ENCODE peak calls at places on chromosomes 2 and 18, in four cellular contexts. Z, E, I and L are unnamed samples.

GRCh38 chr2:101442667-101443061 is 32.2 kb downstream of the RFX8 start:
- DNase-seq in Z (no peak), I (no peak), E (peak; percentile 12), L (no peak)

GRCh38 chr2:95357717-95358280 is 44.7 kb upstream of the FAHD2A start:
- DNase-seq in E (no peak), I (no peak), Z (no peak), L (no peak)

GRCh38 chr2:233803994-233804393 is 25.9 kb downstream of the MROH2A start:
- DNase-seq in I (no peak), E (no peak), Z (no peak), L (no peak)

GRCh38 chr2:157468931-157469708 is 25.2 kb upstream of the CYTIP start:
- DNase-seq in I (no peak), Z (peak; percentile 91), E (no peak), L (no peak)

GRCh38 chr2:17857016-17857415 is 21.5 kb upstream of the KCNS3 start:
- DNase-seq in Z (no peak), I (no peak), E (no peak), L (no peak)

GRCh38 chr2:71926860-71927756 is 220.6 kb downstream of the CYP26B1 start:
- DNase-seq in E (no peak), I (no peak), Z (no peak), L (no peak)

GRCh38 chr2:133711226-133711625 is 143.0 kb upstream of the NCKAP5 start:
- DNase-seq in Z (no peak), E (no peak), I (no peak), L (no peak)

GRCh38 chr2:164739966-164740365 is 101.7 kb downstream of the COBLL1 start:
- DNase-seq in E (no peak), Z (no peak), I (peak; percentile 68), L (no peak)

GRCh38 chr18:67513285-67513684 is 3.2 kb downstream of the DSEL start:
- DNase-seq in Z (no peak), E (no peak), I (no peak), L (no peak)

GRCh38 chr2:102618452-102619413 is 620 bp upstream of the SLC9A2 start:
- DNase-seq in Z (no peak), E (peak; percentile 39), I (peak; percentile 30), L (no peak)

GRCh38 chr2:48905696-48906095 is 150.2 kb upstream of the LHCGR start:
- DNase-seq in Z (no peak), E (no peak), I (no peak), L (no peak)

GRCh38 chr2:9085353-9085752 is 81.9 kb upstream of the MBOAT2 start:
- DNase-seq in E (no peak), I (no peak), Z (no peak), L (no peak)

GRCh38 chr2:28951910-28952805 is 28.9 kb upstream of the TOGARAM2 start:
- DNase-seq in E (no peak), Z (no peak), I (peak; percentile 68), L (no peak)